ENCODE peak calls at places on chromosome 9, in four cellular contexts. One of them, this sample, is unnamed.

GRCh38 chr9:2620876-2621677 is 510 bp upstream of the VLDLR start:
- DNase-seq in activated T-cell treated with anti-CD3 and anti-CD28 coated beads for 1 hour: no peak
- DNase-seq in NCI-H1417 treated with DMSO at 0.1 percent for 48 hours: no peak
- DNase-seq in neural progenitor cell: peak
- DNase-seq in this sample: peak

GRCh38 chr9:18237776-18238175 is 236.2 kb upstream of the ADAMTSL1 start:
- DNase-seq in activated T-cell treated with anti-CD3 and anti-CD28 coated beads for 1 hour: no peak
- DNase-seq in NCI-H1417 treated with DMSO at 0.1 percent for 48 hours: no peak
- DNase-seq in neural progenitor cell: no peak
- DNase-seq in this sample: no peak

GRCh38 chr9:93809204-93809940 is 145.8 kb downstream of the BARX1 start:
- DNase-seq in NCI-H1417 treated with DMSO at 0.1 percent for 48 hours: no peak
- DNase-seq in neural progenitor cell: no peak
- DNase-seq in activated T-cell treated with anti-CD3 and anti-CD28 coated beads for 1 hour: no peak
- DNase-seq in this sample: no peak

GRCh38 chr9:92986175-92987110 is 39.1 kb downstream of the FGD3 start:
- DNase-seq in neural progenitor cell: no peak
- DNase-seq in activated T-cell treated with anti-CD3 and anti-CD28 coated beads for 1 hour: peak
- DNase-seq in NCI-H1417 treated with DMSO at 0.1 percent for 48 hours: no peak
- DNase-seq in this sample: no peak

GRCh38 chr9:89606049-89606481 is 1.3 kb downstream of the GADD45G start:
- DNase-seq in activated T-cell treated with anti-CD3 and anti-CD28 coated beads for 1 hour: peak
- DNase-seq in NCI-H1417 treated with DMSO at 0.1 percent for 48 hours: peak
- DNase-seq in neural progenitor cell: peak
- DNase-seq in this sample: peak

GRCh38 chr9:81737871-81738507 is 48.6 kb upstream of the TLE1 start:
- DNase-seq in neural progenitor cell: no peak
- DNase-seq in NCI-H1417 treated with DMSO at 0.1 percent for 48 hours: no peak
- DNase-seq in activated T-cell treated with anti-CD3 and anti-CD28 coated beads for 1 hour: no peak
- DNase-seq in this sample: no peak

GRCh38 chr9:89619019-89619418 is 14.2 kb downstream of the GADD45G start:
- DNase-seq in neural progenitor cell: peak
- DNase-seq in activated T-cell treated with anti-CD3 and anti-CD28 coated beads for 1 hour: no peak
- DNase-seq in NCI-H1417 treated with DMSO at 0.1 percent for 48 hours: no peak
- DNase-seq in this sample: no peak

GRCh38 chr9:22041329-22041728 is 32.2 kb upstream of the CDKN2B start:
- DNase-seq in activated T-cell treated with anti-CD3 and anti-CD28 coated beads for 1 hour: no peak
- DNase-seq in NCI-H1417 treated with DMSO at 0.1 percent for 48 hours: no peak
- DNase-seq in neural progenitor cell: no peak
- DNase-seq in this sample: no peak

GRCh38 chr9:71675857-71676165 is 92.5 kb downstream of the CEMIP2 start:
- DNase-seq in activated T-cell treated with anti-CD3 and anti-CD28 coated beads for 1 hour: no peak
- DNase-seq in NCI-H1417 treated with DMSO at 0.1 percent for 48 hours: no peak
- DNase-seq in neural progenitor cell: no peak
- DNase-seq in this sample: no peak

This sample was measured in stimulated activated naive CD8-positive, alpha-beta T cell treated with anti-CD3 and anti-CD28 coated beads, Interleukin-15, Interleukin-2, amounts not matched to agents 100 U/mL and 50 U/mL, for 24 hours.